ENCODE peak calls at places on chromosomes 12 and 14, in four cellular contexts. N is kidney tubule cell, W is H54, S is germinal center. D is an unnamed sample.

GRCh38 chr12:53172352-53172751 is 8.2 kb upstream of the ZNF740 start:
- DNase-seq in N (no peak), W (peak), S (no peak), D (no peak)

GRCh38 chr12:71440393-71441349 is 1.1 kb downstream of the LGR5 start:
- DNase-seq in N (no peak), W (no peak), S (peak), D (no peak)

GRCh38 chr12:19895609-19896008 is 456.3 kb downstream of the AEBP2 start:
- DNase-seq in N (no peak), S (no peak), W (no peak), D (no peak)

GRCh38 chr12:89261982-89262381 is 90.3 kb downstream of the DUSP6 start:
- DNase-seq in S (no peak), W (no peak), N (no peak), D (no peak)

GRCh38 chr12:26936559-26937442 is 980 bp downstream of the INTS13 start:
- DNase-seq in W (no peak), S (no peak), N (no peak), D (no peak)

GRCh38 chr12:108502922-108503321 is 12.2 kb upstream of the FICD start:
- DNase-seq in S (no peak), N (no peak), W (no peak), D (no peak)

GRCh38 chr14:26794731-26795130 is 196.9 kb upstream of the NOVA1 start:
- DNase-seq in W (no peak), S (no peak), N (peak), D (no peak)

GRCh38 chr12:107318804-107319535 is 225.6 kb upstream of the CRY1 start:
- DNase-seq in N (peak), W (no peak), S (no peak), D (no peak)

GRCh38 chr14:44108601-44109000 is 398.5 kb downstream of the FSCB start:
- DNase-seq in W (no peak), N (no peak), S (no peak), D (no peak)

GRCh38 chr14:30211326-30211725 is 283.7 kb upstream of the PRKD1 start:
- DNase-seq in N (peak), W (no peak), S (no peak), D (no peak)

GRCh38 chr12:2526371-2526770 is 268.4 kb upstream of the FKBP4 start:
- DNase-seq in N (no peak), W (no peak), S (no peak), D (no peak)

GRCh38 chr14:42057176-42057575 is 450.5 kb downstream of the LRFN5 start:
- DNase-seq in S (no peak), W (no peak), N (no peak), D (no peak)

GRCh38 chr14:89625988-89626806 is 209.2 kb upstream of the FOXN3 start:
- DNase-seq in W (no peak), N (peak), S (no peak), D (no peak)

GRCh38 chr14:99808515-99808914 is 15.3 kb downstream of the EML1 start:
- DNase-seq in S (no peak), N (no peak), W (no peak), D (no peak)

GRCh38 chr12:57085999-57086950 is 2.6 kb upstream of the NAB2 start:
- DNase-seq in W (no peak), S (peak), N (peak), D (no peak)

GRCh38 chr12:109744026-109744425 is 30.4 kb downstream of the FAM222A start:
- DNase-seq in W (no peak), N (no peak), S (no peak), D (no peak)

GRCh38 chr12:109016978-109017377 is 3.9 kb downstream of the SVOP start:
- DNase-seq in N (no peak), S (no peak), W (no peak), D (no peak)

GRCh38 chr12:110619534-110619953 is 5.6 kb downstream of the TCTN1 start:
- DNase-seq in W (no peak), S (peak), N (no peak), D (no peak)

GRCh38 chr12:5694759-5695409 is 250.2 kb downstream of the ANO2 start:
- DNase-seq in N (no peak), S (no peak), W (no peak), D (no peak)

GRCh38 chr14:23633160-23633701 is 2.9 kb upstream of the DHRS2 start:
- DNase-seq in W (no peak), N (no peak), S (no peak), D (no peak)

GRCh38 chr14:23639891-23640523 is 3.8 kb downstream of the DHRS2 start:
- DNase-seq in W (no peak), S (no peak), N (no peak), D (no peak)

GRCh38 chr12:132078190-132078589 is 65.9 kb downstream of the DDX51 start:
- DNase-seq in N (no peak), W (no peak), S (no peak), D (no peak)

GRCh38 chr12:90366286-90366685 is 588.7 kb downstream of the CCER1 start:
- DNase-seq in N (peak), W (no peak), S (no peak), D (no peak)

GRCh38 chr12:26737487-26738030 is 95.4 kb downstream of the ITPR2 start:
- DNase-seq in W (no peak), S (no peak), N (no peak), D (no peak)

GRCh38 chr14:72792051-72792788 is 101.7 kb downstream of the DPF3 start:
- DNase-seq in W (no peak), N (no peak), S (no peak), D (no peak)

GRCh38 chr12:93802293-93802692 is 125.1 kb downstream of the CRADD start:
- DNase-seq in N (peak), W (no peak), S (no peak), D (no peak)